ENCODE peak calls at places on chromosomes 6 and 20, in eight cellular contexts. K is tibial artery; T is ELR; U is neural crest cell; C is midbrain; N is CD4-positive, alpha-beta T cell; D is C1 segment of cervical spinal cord; Y is NCI-H524 treated with DMSO at 0.1 percent for 48 hours. Z is an unnamed sample.

GRCh38 chr6:161104966-161105365 is 113.4 kb downstream of the MAP3K4 start:
- DNase-seq in N (no peak), Y (no peak), C (no peak), T (peak), K (no peak), U (no peak), D (no peak), Z (no peak)

GRCh38 chr20:24773751-24774201 is 175.3 kb upstream of the CST7 start:
- DNase-seq in N (no peak), U (no peak), Y (no peak), K (peak), D (no peak), C (no peak), T (peak), Z (no peak)

GRCh38 chr20:48614593-48615274 is 213.1 kb downstream of the PREX1 start:
- DNase-seq in Y (no peak), C (no peak), K (peak), U (no peak), D (no peak), T (no peak), N (no peak), Z (no peak)

GRCh38 chr6:125750692-125751333 is 1.4 kb downstream of the HEY2 start:
- DNase-seq in K (no peak), U (no peak), N (no peak), T (no peak), Y (no peak), C (no peak), D (no peak), Z (no peak)

GRCh38 chr6:7902221-7902620 is 8.4 kb downstream of the TXNDC5 start:
- DNase-seq in T (no peak), K (no peak), Y (no peak), D (no peak), U (no peak), C (no peak), N (no peak), Z (no peak)

GRCh38 chr6:151059612-151060095 is 180.1 kb upstream of the AKAP12 start:
- DNase-seq in U (no peak), N (no peak), C (no peak), D (no peak), T (no peak), Y (no peak), K (peak), Z (no peak)

GRCh38 chr6:87118054-87118453 is 23.1 kb upstream of the CGA start:
- DNase-seq in Y (no peak), K (no peak), T (peak), D (no peak), N (no peak), U (no peak), C (no peak), Z (no peak)

GRCh38 chr6:132830236-132830799 is 15.9 kb downstream of the RPS12 start:
- DNase-seq in Y (peak), C (peak), N (no peak), U (no peak), K (no peak), D (no peak), T (peak), Z (peak)

GRCh38 chr20:13610205-13610604 is 28.5 kb downstream of the TASP1 start:
- DNase-seq in K (no peak), N (no peak), T (peak), D (no peak), C (no peak), Y (no peak), U (no peak), Z (no peak)

GRCh38 chr20:23228912-23229311 is 121.7 kb upstream of the NXT1 start:
- DNase-seq in Y (no peak), T (no peak), U (no peak), N (no peak), D (no peak), C (no peak), K (no peak), Z (no peak)

GRCh38 chr20:54103067-54103761 is 32.8 kb upstream of the BCAS1 start:
- DNase-seq in U (peak), T (peak), K (peak), C (peak), D (peak), N (peak), Y (peak), Z (peak)

GRCh38 chr6:73513496-73513854 is 7.4 kb downstream of the EEF1A1 start:
- DNase-seq in T (peak), N (no peak), D (no peak), U (no peak), C (no peak), Y (no peak), K (no peak), Z (no peak)

GRCh38 chr6:121711472-121711871 is 276.0 kb downstream of the GJA1 start:
- DNase-seq in Y (no peak), K (no peak), T (no peak), C (no peak), N (no peak), D (no peak), U (no peak), Z (no peak)

GRCh38 chr6:150334790-150335783 is 33.7 kb upstream of the IYD start:
- DNase-seq in C (peak), D (no peak), Y (no peak), N (no peak), U (peak), K (no peak), T (peak), Z (peak)